ENCODE peak calls at places on chromosomes 16 and 17, in five cellular contexts. J, I, H, C and F are unnamed samples.
A peak's percentile ranks its signal among the peaks of the same experiment; 100 is the strongest.

GRCh38 chr16:8847623-8848022 is 21.2 kb downstream of the CARHSP1 start:
- DNase-seq in H (no peak), C (peak; percentile 19), I (no peak), J (no peak), F (no peak)

GRCh38 chr17:9363440-9364350 is 211.9 kb downstream of the STX8 start:
- DNase-seq in I (no peak), H (no peak), J (no peak), C (no peak), F (no peak)

GRCh38 chr16:75248142-75248535 is 3.3 kb downstream of the BCAR1 start:
- DNase-seq in C (no peak), H (no peak), J (no peak), I (no peak), F (no peak)

GRCh38 chr16:1349351-1349750 is 2.3 kb downstream of the TSR3 start:
- DNase-seq in H (no peak), C (no peak), J (no peak), I (no peak), F (no peak)

GRCh38 chr17:45782889-45783592 is 1.1 kb upstream of the CRHR1 start:
- DNase-seq in I (peak; percentile 58), J (peak; percentile 80), C (peak; percentile 94), H (no peak), F (no peak)

GRCh38 chr16:78390070-78390469 is 290.6 kb downstream of the WWOX start:
- DNase-seq in H (no peak), J (no peak), C (no peak), I (no peak), F (no peak)

GRCh38 chr17:6018788-6019187 is 51.4 kb upstream of the WSCD1 start:
- DNase-seq in C (no peak), J (no peak), I (no peak), H (no peak), F (no peak)

GRCh38 chr16:12661656-12662172 is 142.0 kb downstream of the CPPED1 start:
- DNase-seq in J (peak; percentile 57), I (peak; percentile 23), H (no peak), C (no peak), F (no peak)

GRCh38 chr16:50393461-50394214 is 24.9 kb upstream of the BRD7 start:
- DNase-seq in I (no peak), H (no peak), J (no peak), C (no peak), F (no peak)

GRCh38 chr16:50394215-50394802 is 25.5 kb upstream of the BRD7 start:
- DNase-seq in H (no peak), I (no peak), J (peak; percentile 40), C (no peak), F (no peak)

GRCh38 chr16:50398336-50398735 is 29.5 kb upstream of the BRD7 start:
- DNase-seq in J (no peak), C (no peak), H (no peak), I (no peak), F (no peak)

GRCh38 chr16:50396770-50397525 is 28.2 kb upstream of the BRD7 start:
- DNase-seq in J (no peak), H (no peak), C (no peak), I (peak; percentile 58), F (no peak)

GRCh38 chr16:50395763-50396710 is 27.2 kb upstream of the BRD7 start:
- DNase-seq in C (no peak), I (no peak), H (no peak), J (no peak), F (no peak)
- H3K4me1 ChIP-seq in C (peaks cover 26% of the 10 kb centered on the region), I (peaks cover 11% of the 10 kb centered on the region), H (no peaks in the 10 kb centered on the region), J (peaks cover 7% of the 10 kb centered on the region), F (no peaks in the 10 kb centered on the region)

DNA sequence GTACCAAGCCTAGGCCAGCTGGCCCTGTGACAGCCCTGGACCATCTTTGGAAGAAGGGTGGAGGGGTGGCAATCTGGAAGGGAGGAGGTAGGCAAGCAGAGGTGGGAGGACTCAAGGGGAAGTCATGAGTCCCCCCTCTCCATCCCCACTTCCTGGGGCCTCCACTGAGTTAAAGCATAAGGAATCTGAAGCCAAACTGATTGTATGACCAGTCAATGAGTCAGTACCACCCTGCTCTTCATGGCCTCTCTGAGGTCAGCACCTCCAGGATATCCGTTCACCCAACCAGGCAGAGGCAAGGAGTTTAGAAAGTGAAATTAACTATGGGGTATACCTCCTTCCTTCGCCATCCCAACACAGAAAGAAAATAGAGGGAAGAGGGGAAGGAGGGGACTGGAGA is 272.7 kb downstream of the SOX9 start:
- DNase-seq in I (peak; percentile 72), J (no peak), C (no peak), H (no peak), F (no peak)
- TF ChIP-seq EP300 in I (peak; percentile 41), J (no peak), C (no peak), H (no peak), F (no peak)

GRCh38 chr17:68674271-68674925 is 73.2 kb upstream of the FAM20A start:
- DNase-seq in C (no peak), I (no peak), H (no peak), J (no peak), F (no peak)

GRCh38 chr17:68679882-68680281 is 78.7 kb upstream of the FAM20A start:
- DNase-seq in C (no peak), I (no peak), H (no peak), J (no peak), F (no peak)

GRCh38 chr17:68675723-68676122 is 74.6 kb upstream of the FAM20A start:
- DNase-seq in H (no peak), J (no peak), C (no peak), I (no peak), F (no peak)

DNA sequence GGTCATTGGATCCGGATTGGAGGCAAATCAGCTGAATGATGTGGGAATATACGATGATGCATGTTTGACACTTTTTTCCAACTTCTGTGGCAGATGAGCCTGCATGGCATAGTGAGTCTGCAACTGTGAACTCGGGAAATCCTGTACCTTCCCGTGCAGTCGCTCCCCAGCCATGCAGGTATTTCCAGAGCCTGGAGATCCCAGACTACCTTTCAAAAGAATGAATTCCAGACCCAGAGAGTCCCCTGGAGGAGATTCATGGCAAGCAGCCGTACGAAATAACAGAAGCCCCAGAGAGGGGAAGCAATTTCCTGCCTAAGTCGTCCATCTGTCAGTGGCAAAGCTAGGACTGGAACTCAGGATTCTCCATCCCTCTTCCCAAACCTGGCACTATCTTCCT is 75.7 kb upstream of the FAM20A start:
- DNase-seq in I (no peak), J (no peak), C (no peak), H (no peak), F (no peak)
- H3K4me1 ChIP-seq in I (no peaks in the 10 kb centered on the region), J (no peaks in the 10 kb centered on the region), C (no peaks in the 10 kb centered on the region), H (no peaks in the 10 kb centered on the region), F (no peaks in the 10 kb centered on the region)

GRCh38 chr16:53043986-53044571 is 8.6 kb downstream of the CHD9NB start:
- DNase-seq in I (peak; percentile 18), H (no peak), C (no peak), J (no peak), F (no peak)
- TF ChIP-seq EP300 in I (no peak), H (no peak), C (no peak), J (no peak), F (no peak)